ENCODE peak calls at places on chromosome 2, in eight cellular contexts. K, F, S, I, Q, E, C and R are unnamed samples. For H3K36me3, the result is how much of the 10 kb centered on the place peaks cover.

GRCh38 chr2:1738646-1739302 is 5.5 kb downstream of the PXDN start:
- DNase-seq in C (no peak), I (no peak), Q (peak), S (no peak), F (no peak), K (no peak), E (no peak), R (no peak)

GRCh38 chr2:188695953-188696352 is 278.2 kb upstream of the COL3A1 start:
- DNase-seq in S (no peak), I (no peak), Q (no peak), F (no peak), K (no peak), C (peak), E (no peak), R (peak)

GRCh38 chr2:229629039-229629438 is 85.3 kb downstream of the DNER start:
- DNase-seq in K (no peak), E (no peak), F (no peak), I (no peak), C (no peak), S (no peak), Q (no peak), R (no peak)

GRCh38 chr2:121588357-121588756 is 57.7 kb downstream of the RNU4ATAC start:
- DNase-seq in F (no peak), I (no peak), K (no peak), C (peak), E (no peak), Q (no peak), S (no peak), R (no peak)

GRCh38 chr2:7900593-7900992 is 781.3 kb upstream of the ID2 start:
- DNase-seq in E (no peak), K (no peak), Q (no peak), S (no peak), F (no peak), I (no peak), C (peak), R (no peak)

GRCh38 chr2:16487686-16488085 is 177.9 kb downstream of the CYRIA start:
- DNase-seq in S (peak), E (peak), I (no peak), F (peak), Q (no peak), K (no peak), C (peak), R (no peak)

GRCh38 chr2:171487201-171487600 is 35.1 kb upstream of the CYBRD1 start:
- DNase-seq in Q (no peak), C (no peak), I (no peak), K (no peak), S (no peak), F (no peak), E (no peak), R (no peak)

GRCh38 chr2:68716539-68716938 is 18.1 kb upstream of the ARHGAP25 start:
- DNase-seq in E (no peak), Q (no peak), I (no peak), S (no peak), C (no peak), F (no peak), K (no peak), R (no peak)

GRCh38 chr2:213166109-213166508 is 14.7 kb upstream of the IKZF2 start:
- DNase-seq in C (no peak), S (no peak), E (no peak), F (no peak), Q (no peak), I (no peak), K (no peak), R (no peak)

GRCh38 chr2:120693121-120693520 is 42.5 kb upstream of the GLI2 start:
- DNase-seq in I (no peak), Q (no peak), S (no peak), C (peak), E (no peak), K (no peak), F (no peak), R (no peak)

GRCh38 chr2:44560352-44560751 is 198.6 kb downstream of the CAMKMT start:
- DNase-seq in F (no peak), S (no peak), C (peak), I (no peak), Q (no peak), K (no peak), E (peak), R (no peak)

GRCh38 chr2:180507028-180507427 is 473.4 kb upstream of the UBE2E3 start:
- DNase-seq in Q (no peak), C (peak), K (no peak), F (no peak), I (no peak), E (no peak), S (no peak), R (no peak)

GRCh38 chr2:218233543-218233942 is 16.6 kb downstream of the ARPC2 start:
- DNase-seq in F (no peak), E (no peak), I (no peak), K (no peak), S (no peak), C (no peak), Q (no peak), R (no peak)
- H3K36me3 ChIP-seq in F (under half), E (half or more), I (under half), K (half or more), S (half or more), C (under half), Q (half or more), R (under half)

DNA sequence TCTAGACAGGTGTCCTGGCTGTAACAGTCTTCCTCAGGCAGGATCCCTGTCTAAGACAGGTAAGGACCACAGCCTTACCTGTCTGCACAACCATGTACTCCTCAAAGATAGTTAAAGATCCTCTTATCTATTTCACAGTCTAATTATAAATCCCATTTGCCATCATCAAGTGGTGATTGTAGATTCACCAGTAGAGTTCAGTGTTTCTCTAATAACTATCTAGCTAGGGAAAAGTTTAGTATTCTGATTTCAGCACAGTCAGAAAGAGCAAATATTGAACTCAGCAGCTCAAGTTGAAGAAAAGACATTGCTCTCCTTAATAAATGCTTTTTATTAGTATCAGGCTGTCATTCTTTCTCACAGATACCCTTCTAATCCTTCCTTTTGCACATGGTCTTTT is 1305.5 kb upstream of the NXPH2 start:
- DNase-seq in S (no peak), F (no peak), K (no peak), Q (no peak), I (no peak), E (no peak), C (no peak), R (no peak)
- TF ChIP-seq CTCF in S (no peak), F (peak), K (no peak), Q (no peak), I (no peak), E (no peak), C (no peak), R (no peak)

GRCh38 chr2:218858671-218859555 is 692 bp upstream of the WNT6 start:
- DNase-seq in F (no peak), C (no peak), Q (peak), I (no peak), S (no peak), K (no peak), E (no peak), R (no peak)
- H3K4me3 ChIP-seq in F (no peak), C (no peak), Q (peak), I (peak), S (peak), K (peak), E (peak), R (no peak)

DNA sequence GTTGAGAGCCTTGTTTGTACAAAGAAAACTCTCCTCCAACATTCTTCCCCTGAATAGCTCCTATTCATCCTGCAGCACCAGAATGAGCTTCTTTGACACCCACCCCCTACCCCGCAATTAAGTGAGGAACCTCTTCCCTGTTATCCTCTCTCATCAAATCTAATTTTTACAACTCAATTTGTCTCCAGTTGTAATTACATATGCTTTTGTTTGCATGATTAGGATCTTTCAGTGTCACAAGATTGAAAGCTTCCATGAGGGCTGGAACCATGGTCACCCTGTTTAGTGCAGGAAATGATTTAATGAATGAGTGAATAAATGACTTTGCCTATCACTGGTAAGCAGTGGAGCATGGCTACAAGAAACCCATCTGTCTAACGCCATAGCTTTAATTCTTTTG is 334.6 kb upstream of the KLHL29 start:
- DNase-seq in S (no peak), K (no peak), F (no peak), C (no peak), I (no peak), Q (no peak), E (no peak), R (no peak)
- H3K36me3 ChIP-seq in S (under half), K (under half), F (under half), C (under half), I (under half), Q (under half), E (under half), R (under half)

DNA sequence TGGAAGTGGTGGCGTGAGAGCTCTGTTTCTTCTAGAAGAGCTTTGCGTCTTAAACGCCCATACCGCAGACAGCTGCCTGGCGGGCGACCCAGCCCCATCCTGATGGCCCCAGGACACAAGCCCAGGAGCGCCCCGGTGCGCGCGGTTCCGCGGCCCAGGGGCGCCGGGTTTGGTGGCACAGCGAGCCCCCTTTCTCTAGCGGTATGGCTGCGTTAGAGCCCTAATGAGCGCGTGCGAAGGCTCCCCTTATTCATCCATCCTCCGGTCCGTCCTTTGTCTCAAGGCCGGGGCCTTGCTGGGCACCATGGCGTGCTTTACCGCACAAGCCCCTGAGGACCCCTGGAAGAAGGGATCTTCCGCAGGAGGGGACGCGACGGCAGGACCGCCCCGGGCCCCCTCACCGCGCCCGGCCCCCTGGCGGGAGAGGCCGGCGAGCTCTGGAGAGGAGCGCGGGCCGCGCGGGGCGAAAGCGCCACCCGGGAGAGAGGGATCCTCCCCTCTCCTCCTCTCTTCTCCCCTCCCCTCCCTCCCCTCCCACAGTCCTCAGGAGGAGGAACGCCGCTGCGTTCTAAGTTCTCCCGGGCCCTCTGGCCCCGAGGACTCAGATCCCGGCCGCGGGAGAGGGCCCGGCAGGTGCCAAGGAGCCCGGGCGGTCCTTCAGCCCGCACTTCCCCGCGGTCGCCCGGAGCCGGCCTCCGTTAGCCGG is 626 bp upstream of the SLC1A4 start:
- DNase-seq in K (peak), S (peak), C (peak), I (peak), Q (peak), E (peak), F (peak), R (no peak)
- TF ChIP-seq CTCF in K (peak), S (peak), C (peak), I (no peak), Q (peak), E (peak), F (no peak), R (peak)

GRCh38 chr2:176582990-176583481 is 313.8 kb downstream of the MTX2 start:
- DNase-seq in I (no peak), C (peak), F (peak), S (peak), K (no peak), E (peak), Q (peak), R (peak)
- H3K4me3 ChIP-seq in I (no peak), C (no peak), F (no peak), S (no peak), K (no peak), E (peak), Q (no peak), R (no peak)